ENCODE peak calls at places on chromosomes 7 and 10, in five cellular contexts. G is suprapubic skin, D is hepatocyte, C is GM20000, Z is testis. T is an unnamed sample.

GRCh38 chr10:32374605-32375004 is 27.6 kb upstream of the EPC1 start:
- DNase-seq in G (no peak), D (no peak), C (no peak), Z (no peak), T (no peak)

GRCh38 chr10:132449051-132449825 is 52.2 kb downstream of the PWWP2B start:
- DNase-seq in G (peak), D (no peak), C (no peak), Z (no peak), T (no peak)

GRCh38 chr10:119199231-119199992 is 8.0 kb upstream of the GRK5 start:
- DNase-seq in G (no peak), D (peak), C (peak), Z (peak), T (peak)

GRCh38 chr10:90968448-90969086 is 47.7 kb upstream of the ANKRD1 start:
- DNase-seq in G (no peak), D (no peak), C (no peak), Z (no peak), T (no peak)

GRCh38 chr10:109889867-109890266 is 33.4 kb downstream of the XPNPEP1 start:
- DNase-seq in G (no peak), D (no peak), C (no peak), Z (no peak), T (no peak)

GRCh38 chr7:80641548-80641947 is 3.1 kb downstream of the CD36 start:
- DNase-seq in G (no peak), D (no peak), C (no peak), Z (no peak), T (no peak)

GRCh38 chr7:1912472-1913289 is 242.6 kb downstream of the ELFN1 start:
- DNase-seq in G (no peak), D (peak), C (no peak), Z (no peak), T (peak)

GRCh38 chr7:144437370-144438191 is 34.1 kb upstream of the NOBOX start:
- DNase-seq in G (peak), D (peak), C (peak), Z (peak), T (peak)

GRCh38 chr10:73905256-73906018 is 5.5 kb upstream of the PLAU start:
- DNase-seq in G (no peak), D (no peak), C (no peak), Z (no peak), T (no peak)

GRCh38 chr7:41122256-41122987 is 580.5 kb downstream of the INHBA start:
- DNase-seq in G (no peak), D (no peak), C (no peak), Z (no peak), T (no peak)

GRCh38 chr10:13788320-13788600 is 201.5 kb downstream of the PRPF18 start:
- DNase-seq in G (no peak), D (no peak), C (no peak), Z (no peak), T (no peak)

GRCh38 chr10:13779748-13780147 is 193.0 kb downstream of the PRPF18 start:
- DNase-seq in G (no peak), D (no peak), C (no peak), Z (no peak), T (no peak)

GRCh38 chr10:13788701-13789447 is 202.1 kb downstream of the PRPF18 start:
- DNase-seq in G (peak), D (no peak), C (no peak), Z (no peak), T (no peak)

GRCh38 chr10:13787015-13787421 is 200.3 kb downstream of the PRPF18 start:
- DNase-seq in G (no peak), D (no peak), C (peak), Z (no peak), T (no peak)

GRCh38 chr10:13784067-13784466 is 197.3 kb downstream of the PRPF18 start:
- DNase-seq in G (no peak), D (peak), C (peak), Z (no peak), T (no peak)
- TF ChIP-seq CTCF in G (no peak), D (peak), C (no peak), Z (no peak), T (no peak)

DNA sequence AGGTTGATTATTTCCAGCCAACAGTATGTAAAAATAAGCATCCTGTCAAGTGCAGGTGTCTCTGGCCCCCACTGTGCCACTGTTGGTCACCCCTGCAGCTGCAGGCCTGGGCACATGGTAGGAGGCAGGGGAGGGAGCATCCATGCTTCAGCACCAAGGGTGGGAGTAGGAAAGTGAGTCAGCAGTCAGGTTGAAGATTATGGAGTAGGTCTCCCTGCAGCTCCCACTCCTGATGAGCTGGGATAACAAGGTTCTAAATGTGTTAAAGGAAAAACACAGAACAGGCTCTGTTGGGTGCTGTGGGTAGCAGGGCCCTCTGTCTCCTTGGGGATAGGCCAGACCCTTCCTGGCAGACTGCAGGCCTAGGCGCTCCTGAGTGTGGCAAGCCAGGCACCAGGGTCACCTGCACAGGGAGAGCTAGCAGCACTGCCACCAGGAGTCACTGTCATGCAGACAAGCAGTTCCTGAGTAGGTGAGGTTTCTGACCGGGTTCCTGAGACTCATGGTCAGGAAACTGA is 59.3 kb downstream of the NUDCD3 start:
- DNase-seq in G (no peak), D (peak), C (peak), Z (no peak), T (peak)
- TF ChIP-seq CTCF in G (no peak), D (peak), C (peak), Z (no peak), T (no peak)

DNA sequence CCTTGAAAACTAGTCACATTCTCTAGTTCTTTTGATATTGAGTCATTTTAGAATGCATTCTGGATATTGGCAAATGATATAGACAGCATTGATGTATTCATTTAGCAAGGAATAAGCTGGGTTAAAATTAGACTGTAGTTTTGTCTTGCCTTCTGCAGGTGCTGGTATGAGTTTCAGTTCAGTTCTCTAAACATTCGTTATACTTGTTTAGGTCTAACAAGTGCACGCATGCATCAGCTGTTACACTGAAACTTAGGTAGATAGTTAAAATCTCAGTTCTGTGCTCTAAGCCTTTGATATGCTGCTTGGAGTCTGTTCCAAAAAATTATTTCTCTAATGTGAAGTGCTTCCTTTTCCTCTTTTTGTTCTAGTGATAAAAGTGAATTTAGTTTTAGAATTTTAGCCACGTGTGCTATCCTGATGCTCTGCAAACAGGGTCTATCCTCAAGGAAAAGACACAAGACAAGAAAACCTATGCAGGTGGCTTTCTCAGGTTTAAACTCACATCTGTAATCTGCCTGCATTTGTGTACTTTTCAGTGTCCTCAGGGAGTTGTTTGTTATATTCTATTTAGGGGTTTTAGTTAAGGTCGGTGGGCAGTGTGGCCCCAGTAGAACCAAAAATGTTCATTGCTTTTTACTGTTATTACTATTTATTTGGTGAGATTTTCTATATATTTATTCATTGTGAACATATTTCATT is 409.0 kb downstream of the CDC14C start:
- DNase-seq in G (no peak), D (no peak), C (no peak), Z (no peak), T (no peak)
- TF ChIP-seq CTCF in G (no peak), D (no peak), C (no peak), Z (no peak), T (no peak)

GRCh38 chr10:59586407-59586891 is 123.2 kb downstream of the SLC16A9 start:
- DNase-seq in G (no peak), D (no peak), C (no peak), Z (no peak), T (no peak)
- TF ChIP-seq CTCF in G (no peak), D (no peak), C (no peak), Z (no peak), T (no peak)

DNA sequence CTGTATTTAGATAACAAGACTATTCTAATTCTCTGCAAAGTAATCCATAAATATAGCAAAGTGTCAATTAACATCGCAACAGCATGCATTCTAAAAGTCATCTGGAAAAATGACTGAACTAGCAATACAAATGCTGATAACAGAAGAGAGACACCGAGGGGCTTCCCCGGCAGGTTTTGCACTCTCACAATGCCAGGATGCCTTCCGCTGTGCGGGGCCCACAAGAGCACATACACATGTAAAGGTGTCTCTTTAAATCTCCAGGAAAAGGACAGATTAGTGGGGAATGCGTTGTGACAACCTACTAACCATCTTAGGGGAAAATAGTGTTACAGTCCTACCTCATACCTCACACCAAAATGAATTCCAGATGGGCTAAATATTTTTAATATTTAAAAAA is 86.9 kb downstream of the CXCL12 start:
- DNase-seq in G (no peak), D (no peak), C (no peak), Z (no peak), T (no peak)
- TF ChIP-seq CTCF in G (no peak), D (no peak), C (no peak), Z (no peak), T (no peak)